ENCODE peak calls at places on chromosomes 4 and X, in eight cellular contexts. A is stimulated activated CD4-positive, alpha-beta T cell treated with anti-CD3 and anti-CD28 coated beads, Interleukin-1b, Interleukin-23, amount 100 ng/mL, for 24 hours; C is ELR; D is upper lobe of right lung; S is lung microvascular endothelial cell; U is activated gamma-delta T cell treated with Interleukin-2 at 50 U/mL for 16 hours; X is NCI-H774; E is MM.1S. W is an unnamed sample.

GRCh38 chr4:7967063-7967440 is 27.4 kb upstream of the AFAP1 start:
- DNase-seq in D (no peak), U (no peak), C (no peak), S (no peak), E (no peak), X (no peak), A (no peak), W (no peak)

GRCh38 chr4:93633721-93634120 is 194.8 kb upstream of the ATOH1 start:
- DNase-seq in D (no peak), S (no peak), X (no peak), C (no peak), U (no peak), A (no peak), E (no peak), W (no peak)

GRCh38 chr4:139547979-139548378 is 8.0 kb downstream of the SETD7 start:
- DNase-seq in E (no peak), X (no peak), U (no peak), D (no peak), A (no peak), S (no peak), C (no peak), W (no peak)

GRCh38 chrX:66012094-66012534 is 27.8 kb downstream of the VSIG4 start:
- DNase-seq in X (no peak), E (peak), A (no peak), C (no peak), U (peak), D (no peak), S (no peak), W (no peak)

GRCh38 chr4:124694961-124695598 is 17.5 kb downstream of the ANKRD50 start:
- DNase-seq in D (no peak), C (no peak), E (no peak), S (no peak), X (no peak), U (no peak), A (no peak), W (no peak)

GRCh38 chrX:39941332-39941920 is 156.3 kb downstream of the BCOR start:
- DNase-seq in E (no peak), U (no peak), C (peak), X (no peak), D (no peak), S (peak), A (no peak), W (no peak)

GRCh38 chr4:30722092-30722915 is 2.1 kb downstream of the PCDH7 start:
- DNase-seq in D (no peak), A (no peak), X (no peak), U (no peak), C (no peak), E (no peak), S (no peak), W (no peak)

GRCh38 chrX:39559229-39559628 is 538.5 kb downstream of the BCOR start:
- DNase-seq in A (no peak), D (no peak), C (peak), S (no peak), U (no peak), E (no peak), X (no peak), W (no peak)

GRCh38 chr4:42703776-42704175 is 46.9 kb upstream of the ATP8A1 start:
- DNase-seq in S (no peak), X (no peak), U (no peak), C (no peak), D (no peak), A (no peak), E (no peak), W (no peak)

GRCh38 chrX:23773601-23774175 is 9.3 kb upstream of the SAT1 start:
- DNase-seq in C (no peak), X (no peak), E (peak), S (peak), A (no peak), U (peak), D (no peak), W (no peak)

W was measured in pancreas.